ENCODE peak calls at places on chromosomes 11 and 22, in four cellular contexts. One of them, this sample, is unnamed.

GRCh38 chr11:117772360-117772759 is 24.7 kb downstream of the DSCAML1 start:
- DNase-seq in stimulated activated CD4-positive, alpha-beta T cell treated with anti-CD3 and anti-CD28 coated beads, TNF-alpha, amount 100 ng/mL, for 48 hours: no peak
- DNase-seq in neuronal stem cell: no peak
- DNase-seq in cardiac fibroblast: no peak
- DNase-seq in this sample: no peak

GRCh38 chr11:66864172-66864901 is 7.5 kb downstream of the LRFN4 start:
- DNase-seq in stimulated activated CD4-positive, alpha-beta T cell treated with anti-CD3 and anti-CD28 coated beads, TNF-alpha, amount 100 ng/mL, for 48 hours: no peak
- DNase-seq in neuronal stem cell: no peak
- DNase-seq in cardiac fibroblast: no peak
- DNase-seq in this sample: no peak

GRCh38 chr11:126165366-126166156 is 45.9 kb downstream of the RPUSD4 start:
- DNase-seq in stimulated activated CD4-positive, alpha-beta T cell treated with anti-CD3 and anti-CD28 coated beads, TNF-alpha, amount 100 ng/mL, for 48 hours: no peak
- DNase-seq in neuronal stem cell: no peak
- DNase-seq in cardiac fibroblast: peak; percentile 32
- DNase-seq in this sample: no peak

GRCh38 chr11:74138572-74138971 is 32.2 kb downstream of the C2CD3 start:
- DNase-seq in stimulated activated CD4-positive, alpha-beta T cell treated with anti-CD3 and anti-CD28 coated beads, TNF-alpha, amount 100 ng/mL, for 48 hours: no peak
- DNase-seq in neuronal stem cell: peak; percentile 6
- DNase-seq in cardiac fibroblast: peak; percentile 89
- DNase-seq in this sample: no peak

GRCh38 chr11:3119141-3119821 is 45.8 kb downstream of the OSBPL5 start:
- DNase-seq in stimulated activated CD4-positive, alpha-beta T cell treated with anti-CD3 and anti-CD28 coated beads, TNF-alpha, amount 100 ng/mL, for 48 hours: no peak
- DNase-seq in neuronal stem cell: no peak
- DNase-seq in cardiac fibroblast: no peak
- DNase-seq in this sample: no peak

GRCh38 chr11:7577226-7577882 is 63.6 kb downstream of the PPFIBP2 start:
- DNase-seq in stimulated activated CD4-positive, alpha-beta T cell treated with anti-CD3 and anti-CD28 coated beads, TNF-alpha, amount 100 ng/mL, for 48 hours: no peak
- DNase-seq in neuronal stem cell: no peak
- DNase-seq in cardiac fibroblast: peak; percentile 72
- DNase-seq in this sample: peak; percentile 71

GRCh38 chr11:102476069-102476468 is 23.5 kb upstream of the TMEM123 start:
- DNase-seq in stimulated activated CD4-positive, alpha-beta T cell treated with anti-CD3 and anti-CD28 coated beads, TNF-alpha, amount 100 ng/mL, for 48 hours: no peak
- DNase-seq in neuronal stem cell: no peak
- DNase-seq in cardiac fibroblast: peak; percentile 49
- DNase-seq in this sample: no peak

GRCh38 chr22:44412136-44412731 is 85.8 kb downstream of the RTL6 start:
- DNase-seq in stimulated activated CD4-positive, alpha-beta T cell treated with anti-CD3 and anti-CD28 coated beads, TNF-alpha, amount 100 ng/mL, for 48 hours: no peak
- DNase-seq in neuronal stem cell: no peak
- DNase-seq in cardiac fibroblast: no peak
- DNase-seq in this sample: peak; percentile 56

GRCh38 chr11:32722255-32722654 is 72.2 kb downstream of the CCDC73 start:
- DNase-seq in stimulated activated CD4-positive, alpha-beta T cell treated with anti-CD3 and anti-CD28 coated beads, TNF-alpha, amount 100 ng/mL, for 48 hours: no peak
- DNase-seq in neuronal stem cell: no peak
- DNase-seq in cardiac fibroblast: no peak
- DNase-seq in this sample: no peak

GRCh38 chr11:60870733-60871377 is 3.5 kb downstream of the ZP1 start:
- DNase-seq in stimulated activated CD4-positive, alpha-beta T cell treated with anti-CD3 and anti-CD28 coated beads, TNF-alpha, amount 100 ng/mL, for 48 hours: no peak
- DNase-seq in neuronal stem cell: no peak
- DNase-seq in cardiac fibroblast: no peak
- DNase-seq in this sample: no peak

GRCh38 chr11:110182886-110183285 is 89.7 kb downstream of the ZC3H12C start:
- DNase-seq in stimulated activated CD4-positive, alpha-beta T cell treated with anti-CD3 and anti-CD28 coated beads, TNF-alpha, amount 100 ng/mL, for 48 hours: no peak
- DNase-seq in neuronal stem cell: no peak
- DNase-seq in cardiac fibroblast: no peak
- DNase-seq in this sample: no peak

GRCh38 chr22:27717094-27717493 is 84.5 kb downstream of the MN1 start:
- DNase-seq in stimulated activated CD4-positive, alpha-beta T cell treated with anti-CD3 and anti-CD28 coated beads, TNF-alpha, amount 100 ng/mL, for 48 hours: no peak
- DNase-seq in neuronal stem cell: no peak
- DNase-seq in cardiac fibroblast: no peak
- DNase-seq in this sample: no peak

GRCh38 chr11:72668645-72669347 is 5.4 kb downstream of the PDE2A start:
- DNase-seq in stimulated activated CD4-positive, alpha-beta T cell treated with anti-CD3 and anti-CD28 coated beads, TNF-alpha, amount 100 ng/mL, for 48 hours: peak; percentile 76
- DNase-seq in neuronal stem cell: peak; percentile 51
- DNase-seq in cardiac fibroblast: no peak
- DNase-seq in this sample: no peak

This sample was measured in retina.